ENCODE peak calls at places on chromosomes 6 and 20, in five cellular contexts. P, I, W, R and V are unnamed samples.

GRCh38 chr6:54267798-54268197 is 40.4 kb upstream of the TINAG start:
- DNase-seq in P (no peak), I (no peak), W (peak; percentile 3), R (peak; percentile 66), V (peak; percentile 19)

GRCh38 chr6:151351731-151352130 is 39.6 kb downstream of the ZBTB2 start:
- DNase-seq in P (peak; percentile 18), I (no peak), W (no peak), R (no peak), V (no peak)

GRCh38 chr20:50550531-50550930 is 40.3 kb downstream of the PTPN1 start:
- DNase-seq in P (no peak), I (no peak), W (no peak), R (no peak), V (no peak)

GRCh38 chr6:118709859-118710350 is 58.5 kb upstream of the CEP85L start:
- DNase-seq in P (no peak), I (peak; percentile 86), W (no peak), R (no peak), V (peak; percentile 55)

GRCh38 chr6:46138281-46138680 is 8.5 kb downstream of the ENPP4 start:
- DNase-seq in P (no peak), I (no peak), W (no peak), R (no peak), V (no peak)

GRCh38 chr6:154593122-154593521 is 82.6 kb upstream of the CNKSR3 start:
- DNase-seq in P (no peak), I (no peak), W (no peak), R (no peak), V (no peak)

GRCh38 chr6:152863618-152864326 is 113.2 kb downstream of the VIP start:
- DNase-seq in P (no peak), I (no peak), W (peak; percentile 12), R (peak; percentile 84), V (peak; percentile 60)

GRCh38 chr6:144343736-144344428 is 58.7 kb downstream of the UTRN start:
- DNase-seq in P (no peak), I (peak; percentile 80), W (no peak), R (no peak), V (peak; percentile 64)

GRCh38 chr6:143328885-143329284 is 121.6 kb downstream of the ADAT2 start:
- DNase-seq in P (no peak), I (no peak), W (no peak), R (no peak), V (no peak)

GRCh38 chr20:2873747-2874041 is 413 bp downstream of the PTPRA start:
- DNase-seq in P (no peak), I (peak; percentile 94), W (peak; percentile 35), R (no peak), V (peak; percentile 62)

GRCh38 chr6:159007510-159007909 is 7.5 kb upstream of the RSPH3 start:
- DNase-seq in P (no peak), I (no peak), W (no peak), R (no peak), V (no peak)

GRCh38 chr6:3235486-3235885 is 8.0 kb upstream of the TUBB2B start:
- DNase-seq in P (no peak), I (no peak), W (no peak), R (no peak), V (no peak)

GRCh38 chr6:129866688-129867087 is 5.6 kb upstream of the TMEM244 start:
- DNase-seq in P (no peak), I (no peak), W (no peak), R (no peak), V (no peak)

GRCh38 chr6:113082691-113083090 is 735.6 kb downstream of the RFPL4B start:
- DNase-seq in P (no peak), I (no peak), W (no peak), R (peak; percentile 85), V (no peak)

GRCh38 chr20:60095456-60095855 is 137.2 kb downstream of the CDH26 start:
- DNase-seq in P (no peak), I (no peak), W (no peak), R (no peak), V (no peak)

GRCh38 chr20:57387463-57387862 is 3.7 kb upstream of the RBM38 start:
- DNase-seq in P (no peak), I (peak; percentile 76), W (no peak), R (no peak), V (no peak)

GRCh38 chr6:62891065-62891647 is 320.1 kb upstream of the FKBP1C start:
- DNase-seq in P (no peak), I (no peak), W (no peak), R (no peak), V (no peak)

GRCh38 chr20:62623488-62624324 is 18.6 kb upstream of the SLCO4A1 start:
- DNase-seq in P (peak; percentile 97), I (peak; percentile 99), W (peak; percentile 98), R (peak; percentile 83), V (peak; percentile 99)

GRCh38 chr20:62622178-62622876 is 20.0 kb upstream of the SLCO4A1 start:
- DNase-seq in P (no peak), I (no peak), W (no peak), R (no peak), V (no peak)

GRCh38 chr20:62621251-62622110 is 20.8 kb upstream of the SLCO4A1 start:
- DNase-seq in P (no peak), I (no peak), W (no peak), R (no peak), V (no peak)

GRCh38 chr20:62624325-62624690 is 18.0 kb upstream of the SLCO4A1 start:
- DNase-seq in P (no peak), I (peak; percentile 93), W (no peak), R (no peak), V (peak; percentile 78)

GRCh38 chr20:62622877-62623487 is 19.3 kb upstream of the SLCO4A1 start:
- DNase-seq in P (no peak), I (peak; percentile 86), W (no peak), R (no peak), V (no peak)
- H3K4me3 ChIP-seq in P (no peak overlapping the region), I (no peak overlapping the region), W (peak overlapping the region; percentile 10), R (no peak overlapping the region), V (no peak overlapping the region)

GRCh38 chr6:98333273-98333672 is 501.1 kb upstream of the POU3F2 start:
- DNase-seq in P (no peak), I (no peak), W (no peak), R (no peak), V (no peak)
- H3K4me3 ChIP-seq in P (no peak overlapping the region), I (no peak overlapping the region), W (no peak overlapping the region), R (no peak overlapping the region), V (no peak overlapping the region)

DNA sequence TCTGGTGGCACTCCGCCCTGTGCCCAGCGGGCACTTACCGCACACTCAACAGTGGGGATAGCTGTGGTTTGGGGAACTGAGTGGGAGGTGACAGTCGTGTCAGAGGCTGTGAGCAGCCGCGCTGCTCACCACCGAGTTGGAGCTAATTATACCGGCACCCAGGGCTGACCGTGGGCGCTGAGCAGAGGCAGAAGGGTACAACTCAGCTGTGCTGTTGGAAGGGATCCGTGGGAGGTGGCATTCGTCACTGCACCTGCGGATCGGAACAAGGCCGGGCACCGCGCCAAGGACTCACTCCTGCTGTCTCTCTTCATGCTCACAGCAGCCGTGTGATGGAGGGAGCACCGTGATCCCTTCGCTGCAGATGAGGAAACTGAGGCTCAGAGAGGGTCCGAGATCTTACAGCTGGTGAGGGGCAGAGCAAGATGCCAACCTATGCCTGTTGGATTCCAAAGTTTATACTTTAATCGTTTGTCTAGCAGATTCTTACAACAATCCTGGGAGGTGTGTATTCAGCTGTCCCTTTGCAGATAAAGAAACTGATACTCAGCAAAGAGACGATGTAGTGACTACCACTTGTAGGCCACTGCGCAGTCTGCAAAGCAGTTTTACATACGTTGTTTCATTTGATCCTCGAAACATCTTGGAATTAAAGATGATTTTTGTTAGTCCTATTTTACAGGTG is 713 bp upstream of the ELMO2 start:
- DNase-seq in P (peak; percentile 75), I (peak; percentile 93), W (no peak), R (no peak), V (peak; percentile 88)
- H3K4me3 ChIP-seq in P (peak overlapping the region; percentile 74), I (peak overlapping the region; percentile 83), W (peak overlapping the region; percentile 91), R (peak overlapping the region; percentile 52), V (peak overlapping the region; percentile 95)

GRCh38 chr20:19934792-19935491 is 82.2 kb upstream of the NAA20 start:
- DNase-seq in P (peak; percentile 88), I (no peak), W (peak; percentile 51), R (no peak), V (peak; percentile 75)
- H3K4me3 ChIP-seq in P (no peak overlapping the region), I (peak overlapping the region; percentile 17), W (peak overlapping the region; percentile 17), R (no peak overlapping the region), V (no peak overlapping the region)